ENCODE peak calls at places on chromosomes 3 and 15, in ten cellular contexts. One of them, this sample, is unnamed.
A peak's percentile ranks its signal among the peaks of the same experiment; 100 is the strongest.

GRCh38 chr15:100980410-100981046 is 61.4 kb downstream of the LRRK1 start:
- DNase-seq in RWPE1: no peak
- DNase-seq in fibroblast of mammary gland: no peak
- DNase-seq in glutamatergic neuron: no peak
- DNase-seq in omental fat pad: no peak
- DNase-seq in Calu3: no peak
- DNase-seq in astrocyte of the cerebellum: no peak
- DNase-seq in HFFc6: no peak
- DNase-seq in uterus: no peak
- DNase-seq in AG09309: no peak
- DNase-seq in this sample: no peak

GRCh38 chr15:29822100-29822684 is at the start of gene TJP1:
- DNase-seq in omental fat pad: no peak
- DNase-seq in RWPE1: peak; percentile 74
- DNase-seq in fibroblast of mammary gland: peak; percentile 58
- DNase-seq in HFFc6: peak; percentile 36
- DNase-seq in astrocyte of the cerebellum: no peak
- DNase-seq in AG09309: no peak
- DNase-seq in uterus: peak; percentile 73
- DNase-seq in glutamatergic neuron: peak; percentile 87
- DNase-seq in Calu3: peak; percentile 69
- DNase-seq in this sample: peak; percentile 39

GRCh38 chr3:15217011-15217671 is 11.1 kb downstream of the CAPN7 start:
- DNase-seq in omental fat pad: no peak
- DNase-seq in RWPE1: no peak
- DNase-seq in AG09309: no peak
- DNase-seq in glutamatergic neuron: no peak
- DNase-seq in HFFc6: no peak
- DNase-seq in Calu3: no peak
- DNase-seq in fibroblast of mammary gland: no peak
- DNase-seq in uterus: no peak
- DNase-seq in astrocyte of the cerebellum: no peak
- DNase-seq in this sample: no peak

GRCh38 chr3:46089237-46090011 is 62.1 kb upstream of the XCR1 start:
- DNase-seq in AG09309: peak; percentile 84
- DNase-seq in omental fat pad: peak; percentile 86
- DNase-seq in Calu3: peak; percentile 35
- DNase-seq in HFFc6: peak; percentile 96
- DNase-seq in astrocyte of the cerebellum: peak; percentile 23
- DNase-seq in glutamatergic neuron: no peak
- DNase-seq in RWPE1: no peak
- DNase-seq in uterus: no peak
- DNase-seq in fibroblast of mammary gland: peak; percentile 99
- DNase-seq in this sample: peak; percentile 79

GRCh38 chr15:36742696-36743095 is 163.3 kb downstream of the CDIN1 start:
- DNase-seq in astrocyte of the cerebellum: no peak
- DNase-seq in fibroblast of mammary gland: no peak
- DNase-seq in omental fat pad: no peak
- DNase-seq in Calu3: no peak
- DNase-seq in glutamatergic neuron: no peak
- DNase-seq in RWPE1: no peak
- DNase-seq in HFFc6: peak; percentile 27
- DNase-seq in AG09309: no peak
- DNase-seq in uterus: no peak
- DNase-seq in this sample: no peak

GRCh38 chr3:178419078-178419477 is 117.2 kb upstream of the KCNMB2 start:
- DNase-seq in RWPE1: peak; percentile 10
- DNase-seq in uterus: no peak
- DNase-seq in fibroblast of mammary gland: peak; percentile 80
- DNase-seq in glutamatergic neuron: peak; percentile 24
- DNase-seq in astrocyte of the cerebellum: no peak
- DNase-seq in Calu3: no peak
- DNase-seq in omental fat pad: no peak
- DNase-seq in HFFc6: no peak
- DNase-seq in AG09309: no peak
- DNase-seq in this sample: no peak

GRCh38 chr3:57864853-57865252 is 108.7 kb downstream of the SLMAP start:
- DNase-seq in astrocyte of the cerebellum: peak; percentile 37
- DNase-seq in AG09309: no peak
- DNase-seq in fibroblast of mammary gland: peak; percentile 42
- DNase-seq in omental fat pad: no peak
- DNase-seq in uterus: no peak
- DNase-seq in Calu3: no peak
- DNase-seq in RWPE1: peak; percentile 1
- DNase-seq in HFFc6: no peak
- DNase-seq in glutamatergic neuron: no peak
- DNase-seq in this sample: no peak

GRCh38 chr3:184711366-184712247 is at the start of gene MAGEF1:
- DNase-seq in omental fat pad: peak; percentile 66
- DNase-seq in glutamatergic neuron: peak; percentile 90
- DNase-seq in HFFc6: peak; percentile 73
- DNase-seq in Calu3: peak; percentile 94
- DNase-seq in AG09309: peak; percentile 43
- DNase-seq in fibroblast of mammary gland: peak; percentile 62
- DNase-seq in uterus: peak; percentile 84
- DNase-seq in RWPE1: peak; percentile 84
- DNase-seq in astrocyte of the cerebellum: peak; percentile 43
- DNase-seq in this sample: peak; percentile 52

DNA sequence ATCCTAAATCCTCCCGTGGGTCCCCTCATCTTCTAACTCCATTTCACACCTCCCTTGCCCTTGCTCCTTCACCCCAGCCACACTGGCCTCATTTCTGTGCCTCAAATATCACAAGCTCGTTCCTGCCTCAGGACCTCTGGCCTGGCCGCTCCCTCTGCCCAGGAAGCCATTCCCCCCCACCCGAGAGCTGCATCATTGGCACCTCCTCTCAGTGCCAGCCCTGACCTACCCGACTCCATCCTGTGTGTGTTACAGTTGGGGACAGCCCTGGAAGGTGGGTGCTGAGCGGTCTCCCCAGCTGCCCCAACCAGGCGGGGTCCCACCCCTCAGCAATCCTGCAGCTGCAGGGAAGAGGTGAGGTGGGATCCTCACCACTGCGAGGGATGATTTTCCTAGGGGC is 14.5 kb downstream of the PLXND1 start:
- DNase-seq in glutamatergic neuron: no peak
- DNase-seq in AG09309: no peak
- DNase-seq in uterus: no peak
- DNase-seq in RWPE1: no peak
- DNase-seq in Calu3: no peak
- DNase-seq in astrocyte of the cerebellum: no peak
- DNase-seq in HFFc6: no peak
- DNase-seq in omental fat pad: no peak
- DNase-seq in fibroblast of mammary gland: no peak
- DNase-seq in this sample: no peak
- TF ChIP-seq CTCF in glutamatergic neuron: no peak
- TF ChIP-seq CTCF in AG09309: no peak
- TF ChIP-seq CTCF in uterus: no peak
- TF ChIP-seq CTCF in RWPE1: no peak
- TF ChIP-seq CTCF in Calu3: no peak
- TF ChIP-seq CTCF in astrocyte of the cerebellum: no peak
- TF ChIP-seq CTCF in HFFc6: no peak
- TF ChIP-seq CTCF in omental fat pad: no peak
- TF ChIP-seq CTCF in fibroblast of mammary gland: no peak
- TF ChIP-seq CTCF in this sample: no peak

DNA sequence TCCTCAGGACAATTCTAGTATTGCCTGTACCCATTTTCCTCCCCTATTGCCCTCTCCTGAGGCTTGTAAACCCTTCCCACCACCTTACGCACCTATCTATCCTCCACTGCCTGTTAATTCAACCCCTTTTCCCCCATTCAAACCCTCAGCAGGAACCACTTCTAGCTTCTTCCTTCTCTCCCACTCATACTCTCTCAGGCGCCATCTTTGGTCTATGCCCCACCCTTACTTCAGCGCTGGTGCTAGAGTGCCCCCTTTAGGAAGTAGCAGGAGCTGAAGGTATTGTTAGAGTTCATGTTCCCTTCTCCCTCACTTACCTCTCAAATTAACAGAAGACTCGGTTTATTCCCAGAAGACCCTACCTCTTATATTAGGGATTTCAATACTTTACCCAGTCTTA is 121.8 kb upstream of the NLGN1 start:
- DNase-seq in omental fat pad: no peak
- DNase-seq in Calu3: no peak
- DNase-seq in HFFc6: no peak
- DNase-seq in astrocyte of the cerebellum: no peak
- DNase-seq in glutamatergic neuron: no peak
- DNase-seq in uterus: no peak
- DNase-seq in RWPE1: no peak
- DNase-seq in fibroblast of mammary gland: no peak
- DNase-seq in AG09309: no peak
- DNase-seq in this sample: no peak
- TF ChIP-seq CTCF in omental fat pad: no peak
- TF ChIP-seq CTCF in Calu3: no peak
- TF ChIP-seq CTCF in HFFc6: no peak
- TF ChIP-seq CTCF in astrocyte of the cerebellum: no peak
- TF ChIP-seq CTCF in glutamatergic neuron: no peak
- TF ChIP-seq CTCF in uterus: no peak
- TF ChIP-seq CTCF in RWPE1: no peak
- TF ChIP-seq CTCF in fibroblast of mammary gland: no peak
- TF ChIP-seq CTCF in AG09309: no peak
- TF ChIP-seq CTCF in this sample: no peak

GRCh38 chr3:194983620-194984019 is 287.3 kb downstream of the XXYLT1 start:
- DNase-seq in AG09309: no peak
- DNase-seq in omental fat pad: no peak
- DNase-seq in HFFc6: no peak
- DNase-seq in astrocyte of the cerebellum: no peak
- DNase-seq in Calu3: no peak
- DNase-seq in uterus: no peak
- DNase-seq in RWPE1: no peak
- DNase-seq in glutamatergic neuron: peak; percentile 46
- DNase-seq in fibroblast of mammary gland: no peak
- DNase-seq in this sample: no peak

GRCh38 chr3:194986208-194987043 is 284.5 kb downstream of the XXYLT1 start:
- DNase-seq in Calu3: peak; percentile 71
- DNase-seq in glutamatergic neuron: no peak
- DNase-seq in HFFc6: no peak
- DNase-seq in omental fat pad: no peak
- DNase-seq in AG09309: no peak
- DNase-seq in astrocyte of the cerebellum: no peak
- DNase-seq in uterus: no peak
- DNase-seq in fibroblast of mammary gland: no peak
- DNase-seq in RWPE1: peak; percentile 69
- DNase-seq in this sample: no peak

GRCh38 chr3:194984026-194984425 is 286.9 kb downstream of the XXYLT1 start:
- DNase-seq in Calu3: no peak
- DNase-seq in fibroblast of mammary gland: no peak
- DNase-seq in uterus: no peak
- DNase-seq in HFFc6: no peak
- DNase-seq in astrocyte of the cerebellum: no peak
- DNase-seq in RWPE1: no peak
- DNase-seq in omental fat pad: no peak
- DNase-seq in glutamatergic neuron: no peak
- DNase-seq in AG09309: no peak
- DNase-seq in this sample: no peak

GRCh38 chr3:194984624-194985023 is 286.3 kb downstream of the XXYLT1 start:
- DNase-seq in AG09309: no peak
- DNase-seq in uterus: no peak
- DNase-seq in RWPE1: no peak
- DNase-seq in Calu3: no peak
- DNase-seq in HFFc6: no peak
- DNase-seq in omental fat pad: no peak
- DNase-seq in astrocyte of the cerebellum: no peak
- DNase-seq in glutamatergic neuron: no peak
- DNase-seq in fibroblast of mammary gland: no peak
- DNase-seq in this sample: no peak

GRCh38 chr3:194985031-194985578 is 285.9 kb downstream of the XXYLT1 start:
- DNase-seq in fibroblast of mammary gland: peak; percentile 75
- DNase-seq in AG09309: no peak
- DNase-seq in HFFc6: peak; percentile 30
- DNase-seq in RWPE1: no peak
- DNase-seq in omental fat pad: no peak
- DNase-seq in astrocyte of the cerebellum: peak; percentile 8
- DNase-seq in uterus: peak; percentile 59
- DNase-seq in Calu3: peak; percentile 57
- DNase-seq in glutamatergic neuron: peak; percentile 62
- DNase-seq in this sample: peak; percentile 25
- TF ChIP-seq CTCF in fibroblast of mammary gland: peak; percentile 48
- TF ChIP-seq CTCF in AG09309: peak; percentile 35
- TF ChIP-seq CTCF in HFFc6: peak; percentile 29
- TF ChIP-seq CTCF in RWPE1: no peak
- TF ChIP-seq CTCF in omental fat pad: no peak
- TF ChIP-seq CTCF in astrocyte of the cerebellum: peak; percentile 33
- TF ChIP-seq CTCF in uterus: peak; percentile 19
- TF ChIP-seq CTCF in Calu3: peak; percentile 13
- TF ChIP-seq CTCF in glutamatergic neuron: no peak
- TF ChIP-seq CTCF in this sample: peak; percentile 39

DNA sequence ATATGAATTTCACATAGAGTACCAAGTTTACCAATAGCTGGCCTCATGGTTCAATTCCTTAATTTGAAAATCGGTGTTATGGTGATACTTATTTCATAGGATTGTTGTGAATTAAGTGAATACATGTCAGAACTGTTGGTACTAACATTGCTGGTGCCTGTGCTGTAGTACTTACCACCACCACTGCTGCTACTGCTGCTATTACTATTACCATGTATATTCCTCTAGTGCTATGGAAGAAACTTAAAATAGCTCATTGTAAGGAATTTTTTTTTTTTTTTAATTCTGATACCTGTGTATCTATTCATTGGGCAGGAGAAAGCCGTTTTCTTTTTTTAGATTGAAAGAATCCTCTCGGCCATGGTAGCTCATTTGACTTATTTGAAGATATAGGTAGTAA is 3.6 kb downstream of the FYTTD1 start:
- DNase-seq in astrocyte of the cerebellum: no peak
- DNase-seq in glutamatergic neuron: no peak
- DNase-seq in RWPE1: no peak
- DNase-seq in fibroblast of mammary gland: peak; percentile 7
- DNase-seq in omental fat pad: no peak
- DNase-seq in HFFc6: no peak
- DNase-seq in Calu3: no peak
- DNase-seq in AG09309: no peak
- DNase-seq in uterus: no peak
- DNase-seq in this sample: no peak
- TF ChIP-seq CTCF in astrocyte of the cerebellum: no peak
- TF ChIP-seq CTCF in glutamatergic neuron: no peak
- TF ChIP-seq CTCF in RWPE1: no peak
- TF ChIP-seq CTCF in fibroblast of mammary gland: no peak
- TF ChIP-seq CTCF in omental fat pad: no peak
- TF ChIP-seq CTCF in HFFc6: peak; percentile 30
- TF ChIP-seq CTCF in Calu3: no peak
- TF ChIP-seq CTCF in AG09309: no peak
- TF ChIP-seq CTCF in uterus: no peak
- TF ChIP-seq CTCF in this sample: no peak

DNA sequence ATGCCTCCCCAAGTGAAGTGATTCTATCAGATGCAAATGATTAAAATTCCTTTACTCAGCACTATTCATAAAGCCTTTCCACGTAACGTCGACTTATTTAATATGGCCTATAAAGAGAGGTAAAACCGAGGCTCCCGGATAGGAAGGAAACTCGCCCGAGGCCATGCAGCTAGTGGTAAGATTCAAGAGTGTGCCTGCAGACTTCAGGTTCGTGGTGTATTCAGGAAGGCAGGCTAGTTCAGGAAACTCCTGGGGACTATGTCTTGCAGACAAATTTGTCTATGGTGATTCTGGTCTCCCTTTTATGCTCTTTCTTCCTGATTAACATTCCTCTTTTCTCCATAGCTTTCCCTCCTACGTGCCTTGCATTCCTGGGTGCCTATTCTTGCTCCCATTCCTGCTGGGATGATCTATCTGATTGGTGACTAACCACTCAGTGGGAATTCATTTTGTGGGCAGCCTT is 150.7 kb downstream of the SST start:
- DNase-seq in omental fat pad: no peak
- DNase-seq in HFFc6: peak; percentile 60
- DNase-seq in glutamatergic neuron: no peak
- DNase-seq in Calu3: no peak
- DNase-seq in AG09309: peak; percentile 20
- DNase-seq in fibroblast of mammary gland: peak; percentile 29
- DNase-seq in RWPE1: no peak
- DNase-seq in astrocyte of the cerebellum: peak; percentile 77
- DNase-seq in uterus: no peak
- DNase-seq in this sample: no peak
- TF ChIP-seq CTCF in omental fat pad: no peak
- TF ChIP-seq CTCF in HFFc6: no peak
- TF ChIP-seq CTCF in glutamatergic neuron: no peak
- TF ChIP-seq CTCF in Calu3: no peak
- TF ChIP-seq CTCF in AG09309: no peak
- TF ChIP-seq CTCF in fibroblast of mammary gland: no peak
- TF ChIP-seq CTCF in RWPE1: no peak
- TF ChIP-seq CTCF in astrocyte of the cerebellum: no peak
- TF ChIP-seq CTCF in uterus: no peak
- TF ChIP-seq CTCF in this sample: no peak

This sample was measured in AG09319.